ENCODE peak calls at places on chromosome 20, in four cellular contexts. R is CD8-positive, alpha-beta T cell; Q is amygdala; A is neuronal stem cell. L is an unnamed sample.

GRCh38 chr20:1816384-1817381 is 78.5 kb upstream of the SIRPA start:
- DNase-seq in R (no peak), Q (no peak), A (no peak), L (peak; percentile 16)

GRCh38 chr20:46137816-46138215 is 19.7 kb downstream of the CD40 start:
- DNase-seq in R (no peak), Q (no peak), A (no peak), L (no peak)

GRCh38 chr20:19231359-19232035 is 19.1 kb downstream of the SLC24A3 start:
- DNase-seq in R (no peak), Q (no peak), A (no peak), L (no peak)

GRCh38 chr20:38412877-38413577 is 22.1 kb downstream of the SNHG17 start:
- DNase-seq in R (no peak), Q (no peak), A (no peak), L (no peak)

GRCh38 chr20:44704551-44704971 is 10.6 kb upstream of the CCN5 start:
- DNase-seq in R (no peak), Q (no peak), A (no peak), L (peak; percentile 54)

GRCh38 chr20:61875221-61875885 is 190.3 kb downstream of the TAF4 start:
- DNase-seq in R (no peak), Q (no peak), A (no peak), L (no peak)

GRCh38 chr20:25033250-25033940 is 24.5 kb downstream of the ACSS1 start:
- DNase-seq in R (no peak), Q (no peak), A (no peak), L (no peak)

GRCh38 chr20:25696384-25697131 is at the start of gene ZNF337:
- DNase-seq in R (peak; percentile 85), Q (peak; percentile 69), A (peak; percentile 90), L (peak; percentile 94)

GRCh38 chr20:29741894-29742698 is 1515.4 kb upstream of the DEFB115 start:
- DNase-seq in R (no peak), Q (no peak), A (no peak), L (no peak)

GRCh38 chr20:9241721-9242427 is 173.0 kb downstream of the PLCB4 start:
- DNase-seq in R (no peak), Q (no peak), A (no peak), L (peak; percentile 37)

GRCh38 chr20:19913927-19914614 is 103.1 kb upstream of the NAA20 start:
- DNase-seq in R (no peak), Q (no peak), A (no peak), L (peak; percentile 48)

GRCh38 chr20:51628533-51629398 is 86.2 kb upstream of the NFATC2 start:
- DNase-seq in R (no peak), Q (no peak), A (no peak), L (peak; percentile 96)

GRCh38 chr20:38178065-38178471 is 13.0 kb upstream of the TGM2 start:
- DNase-seq in R (no peak), Q (no peak), A (no peak), L (peak; percentile 42)

GRCh38 chr20:33370296-33370695 is 31.0 kb downstream of the CDK5RAP1 start:
- DNase-seq in R (peak; percentile 24), Q (no peak), A (no peak), L (peak; percentile 33)

GRCh38 chr20:13546497-13547131 is 92.1 kb downstream of the TASP1 start:
- DNase-seq in R (peak; percentile 28), Q (no peak), A (peak; percentile 73), L (peak; percentile 71)